ENCODE peak calls at places on chromosomes 2 and 18, in five cellular contexts. Y, I, S, W and M are unnamed samples. For H4K20me1, the result is how much of the 10 kb centered on the place peaks cover.

GRCh38 chr2:215843579-215843978 is 169.8 kb downstream of the MREG start:
- DNase-seq in Y (peak), I (peak), S (peak), W (no peak), M (peak)

GRCh38 chr18:25299899-25300298 is 52.1 kb downstream of the ZNF521 start:
- DNase-seq in Y (no peak), I (no peak), S (no peak), W (no peak), M (no peak)

GRCh38 chr18:26971327-26971918 is 105.9 kb upstream of the AQP4 start:
- DNase-seq in Y (no peak), I (no peak), S (peak), W (no peak), M (no peak)

GRCh38 chr18:22108674-22109073 is 60.7 kb upstream of the GATA6 start:
- DNase-seq in Y (no peak), I (no peak), S (no peak), W (no peak), M (no peak)

GRCh38 chr2:68721482-68722071 is 13.0 kb upstream of the ARHGAP25 start:
- DNase-seq in Y (no peak), I (no peak), S (no peak), W (peak), M (peak)

GRCh38 chr2:132902626-132903025 is 232.6 kb upstream of the LYPD1 start:
- DNase-seq in Y (no peak), I (no peak), S (no peak), W (no peak), M (no peak)

GRCh38 chr2:128320609-128321420 is 2.1 kb upstream of the HS6ST1 start:
- DNase-seq in Y (no peak), I (no peak), S (no peak), W (no peak), M (no peak)

GRCh38 chr18:37547196-37547595 is 18.4 kb downstream of the CELF4 start:
- DNase-seq in Y (no peak), I (no peak), S (no peak), W (no peak), M (no peak)

GRCh38 chr2:106575955-106576354 is 88.8 kb downstream of the CD8B2 start:
- DNase-seq in Y (peak), I (peak), S (no peak), W (no peak), M (no peak)

GRCh38 chr18:21264651-21265050 is 22.6 kb downstream of the GREB1L start:
- DNase-seq in Y (peak), I (no peak), S (peak), W (no peak), M (peak)

GRCh38 chr2:97963880-97964279 is 31.9 kb downstream of the TMEM131 start:
- DNase-seq in Y (peak), I (peak), S (no peak), W (no peak), M (no peak)
- H4K20me1 ChIP-seq in Y (under half), I (under half), S (under half), W (under half), M (under half)

DNA sequence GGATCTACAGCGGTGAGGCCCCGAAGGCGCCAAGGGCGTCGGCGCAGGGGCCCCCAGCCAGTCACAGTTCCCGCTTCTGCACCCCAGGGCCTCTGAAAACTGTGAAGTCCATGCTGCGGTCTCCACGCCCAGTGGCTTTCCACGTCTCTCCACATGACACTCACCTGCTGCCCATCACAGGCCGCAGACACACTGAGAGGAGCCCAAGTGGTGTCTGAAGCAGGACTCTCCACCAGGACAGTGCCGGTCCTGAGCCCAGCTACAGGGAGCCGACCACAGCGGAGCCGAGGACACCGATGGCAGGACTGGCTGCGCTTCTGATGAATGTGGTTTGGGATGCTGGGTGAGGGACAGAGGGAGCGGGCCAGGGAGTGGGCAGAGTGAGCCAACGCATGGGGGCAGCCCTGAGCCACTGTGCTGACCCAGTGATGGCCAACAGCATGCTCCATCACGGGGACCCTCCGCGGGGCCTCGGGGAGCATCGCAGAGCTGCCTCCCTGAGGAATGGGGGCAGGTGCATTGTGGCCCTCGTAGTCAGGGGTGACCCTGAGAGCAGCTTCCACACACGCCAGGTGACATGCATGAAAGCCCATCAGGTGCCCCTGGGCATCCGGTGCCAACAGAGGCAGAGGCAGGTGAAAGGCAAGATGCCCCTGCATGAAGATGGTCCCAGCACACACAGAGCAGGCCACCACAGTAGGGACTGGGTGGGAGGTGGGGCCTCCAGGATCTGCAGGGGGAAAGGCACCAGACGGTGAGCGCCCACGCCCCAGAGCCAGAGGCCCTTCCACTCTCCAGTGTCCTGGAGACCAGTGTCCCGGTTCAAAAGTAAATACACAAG is 116.6 kb downstream of the HDAC4 start:
- DNase-seq in Y (no peak), I (no peak), S (no peak), W (no peak), M (no peak)
- H4K20me1 ChIP-seq in Y (under half), I (under half), S (under half), W (under half), M (under half)

GRCh38 chr2:10781746-10782145 is 30.8 kb downstream of the PDIA6 start:
- DNase-seq in Y (no peak), I (no peak), S (no peak), W (no peak), M (no peak)
- H4K20me1 ChIP-seq in Y (under half), I (under half), S (under half), W (under half), M (under half)

GRCh38 chr2:235532307-235532706 is 38.5 kb downstream of the AGAP1 start:
- DNase-seq in Y (no peak), I (no peak), S (no peak), W (no peak), M (no peak)
- H4K20me1 ChIP-seq in Y (under half), I (half or more), S (under half), W (under half), M (under half)

DNA sequence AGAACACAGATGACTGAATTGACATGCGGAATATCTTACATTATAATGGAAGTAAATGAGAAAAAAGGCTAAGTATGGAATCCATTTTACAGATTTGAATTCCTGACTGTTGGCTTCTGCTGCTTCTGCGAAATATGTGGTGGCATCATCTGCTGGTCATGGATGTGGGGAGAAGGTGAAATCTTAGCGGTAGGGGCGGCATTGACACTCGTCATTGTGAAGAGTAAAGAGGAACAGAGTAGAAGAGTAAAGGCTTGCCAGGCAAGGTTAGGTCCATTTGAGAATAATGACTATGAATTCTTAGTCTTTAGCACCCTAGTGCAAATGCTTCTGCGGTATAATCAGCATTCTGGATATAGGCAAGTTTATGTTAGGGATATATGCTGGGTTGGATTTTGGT is 32.4 kb downstream of the ACTR3 start:
- DNase-seq in Y (no peak), I (no peak), S (no peak), W (no peak), M (no peak)
- H4K20me1 ChIP-seq in Y (under half), I (half or more), S (under half), W (under half), M (under half)